ENCODE peak calls at places on chromosome 3, in eight cellular contexts. V is lower leg skin; A is stomach; B is uterus; M is CD4-positive, alpha-beta memory T cell; F is fibroblast of the aortic adventitia; Y is IMR-90; U is mesendoderm. D is an unnamed sample.

GRCh38 chr3:117439812-117440211 is 730.2 kb downstream of the TUSC7 start:
- DNase-seq in B (no peak), Y (peak; percentile 45), M (no peak), V (no peak), F (peak; percentile 48), A (no peak), U (peak; percentile 71), D (no peak)

GRCh38 chr3:105449393-105449792 is 82.7 kb downstream of the ALCAM start:
- DNase-seq in A (no peak), V (no peak), U (no peak), B (no peak), F (no peak), M (no peak), Y (no peak), D (no peak)

GRCh38 chr3:170977911-170978310 is 48.6 kb downstream of the SLC2A2 start:
- DNase-seq in U (no peak), Y (peak; percentile 23), F (peak; percentile 68), M (no peak), V (no peak), A (no peak), B (no peak), D (no peak)

GRCh38 chr3:83523470-83524073 is 1435.2 kb upstream of the CADM2 start:
- DNase-seq in F (no peak), M (no peak), V (peak; percentile 29), A (no peak), B (no peak), Y (no peak), U (peak; percentile 88), D (peak; percentile 63)

GRCh38 chr3:42210731-42211130 is 55.3 kb downstream of the CCK start:
- DNase-seq in V (no peak), F (no peak), B (no peak), Y (no peak), U (peak; percentile 79), A (no peak), M (no peak), D (no peak)

GRCh38 chr3:159806412-159806811 is 182.2 kb upstream of the IL12A start:
- DNase-seq in B (no peak), V (no peak), A (no peak), U (no peak), F (no peak), M (no peak), Y (peak; percentile 54), D (no peak)

GRCh38 chr3:185693985-185694675 is 108.0 kb downstream of the SENP2 start:
- DNase-seq in F (peak; percentile 68), B (no peak), Y (peak; percentile 59), U (no peak), V (no peak), A (no peak), M (no peak), D (no peak)

GRCh38 chr3:47054414-47054813 is 74.9 kb downstream of the NBEAL2 start:
- DNase-seq in Y (no peak), B (no peak), F (peak; percentile 26), V (no peak), U (no peak), A (no peak), M (no peak), D (no peak)

GRCh38 chr3:57060089-57060829 is at the start of gene SPATA12:
- DNase-seq in U (peak; percentile 98), A (peak; percentile 76), F (peak; percentile 88), B (peak; percentile 78), V (peak; percentile 88), M (no peak), Y (peak; percentile 86), D (no peak)

GRCh38 chr3:149377408-149378111 is at the start of gene TM4SF1:
- DNase-seq in V (no peak), A (peak; percentile 65), M (no peak), B (peak; percentile 68), Y (peak; percentile 97), U (peak; percentile 43), F (peak; percentile 96), D (peak; percentile 90)

GRCh38 chr3:23830869-23831484 is 25.2 kb downstream of the UBE2E1 start:
- DNase-seq in Y (no peak), F (peak; percentile 17), V (no peak), A (no peak), U (no peak), M (no peak), B (no peak), D (no peak)

GRCh38 chr3:35965908-35966307 is 326.6 kb downstream of the ARPP21 start:
- DNase-seq in U (peak; percentile 53), M (no peak), V (no peak), F (peak; percentile 81), A (no peak), B (no peak), Y (peak; percentile 55), D (no peak)

GRCh38 chr3:160686955-160687535 is 10.1 kb downstream of the ARL14 start:
- DNase-seq in M (peak; percentile 6), U (no peak), Y (peak; percentile 24), B (no peak), F (peak; percentile 49), V (no peak), A (no peak), D (no peak)

GRCh38 chr3:144295619-144296018 is 324.0 kb downstream of the DIPK2A start:
- DNase-seq in F (no peak), V (no peak), M (no peak), A (no peak), B (no peak), U (no peak), Y (no peak), D (no peak)
- H3K4me3 ChIP-seq in F (no peak overlapping the region), V (no peak overlapping the region), M (no peak overlapping the region), A (no peak overlapping the region), B (no peak overlapping the region), U (no peak overlapping the region), Y (no peak overlapping the region), D (no peak overlapping the region)

DNA sequence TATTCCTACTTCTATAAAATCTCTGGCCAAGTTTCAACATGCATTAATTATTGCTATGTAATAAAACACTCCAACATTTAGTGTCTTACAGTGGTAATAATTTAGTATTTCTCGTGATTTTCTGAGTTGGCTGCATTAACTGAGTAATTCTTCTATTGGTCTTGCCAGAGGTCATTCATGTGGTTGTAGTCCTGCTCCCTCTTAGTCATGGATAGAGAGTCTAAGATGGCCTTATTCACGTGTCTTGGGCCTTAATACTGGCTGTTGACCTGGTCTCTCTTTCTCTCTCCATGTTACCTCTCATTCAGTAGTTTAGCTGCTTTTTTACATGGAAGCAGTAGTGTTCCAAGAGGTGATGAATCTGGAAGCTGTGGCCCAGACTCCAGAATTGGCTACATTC is 140.1 kb upstream of the ZBTB20 start:
- DNase-seq in Y (no peak), B (no peak), U (no peak), V (no peak), A (no peak), M (no peak), F (no peak), D (no peak)
- H3K4me3 ChIP-seq in Y (no peak overlapping the region), B (no peak overlapping the region), U (no peak overlapping the region), V (no peak overlapping the region), A (no peak overlapping the region), M (no peak overlapping the region), F (no peak overlapping the region), D (no peak overlapping the region)

GRCh38 chr3:20305647-20306046 is 119.6 kb upstream of the SGO1 start:
- DNase-seq in Y (no peak), A (no peak), V (no peak), M (no peak), U (no peak), B (no peak), F (no peak), D (no peak)
- H3K4me3 ChIP-seq in Y (no peak overlapping the region), A (no peak overlapping the region), V (no peak overlapping the region), M (no peak overlapping the region), U (no peak overlapping the region), B (no peak overlapping the region), F (no peak overlapping the region), D (no peak overlapping the region)

GRCh38 chr3:65795166-65795565 is 243.6 kb downstream of the MAGI1 start:
- DNase-seq in U (no peak), B (no peak), Y (no peak), F (no peak), M (no peak), A (no peak), V (no peak), D (no peak)
- H3K4me3 ChIP-seq in U (no peak overlapping the region), B (no peak overlapping the region), Y (no peak overlapping the region), F (no peak overlapping the region), M (no peak overlapping the region), A (no peak overlapping the region), V (no peak overlapping the region), D (no peak overlapping the region)

DNA sequence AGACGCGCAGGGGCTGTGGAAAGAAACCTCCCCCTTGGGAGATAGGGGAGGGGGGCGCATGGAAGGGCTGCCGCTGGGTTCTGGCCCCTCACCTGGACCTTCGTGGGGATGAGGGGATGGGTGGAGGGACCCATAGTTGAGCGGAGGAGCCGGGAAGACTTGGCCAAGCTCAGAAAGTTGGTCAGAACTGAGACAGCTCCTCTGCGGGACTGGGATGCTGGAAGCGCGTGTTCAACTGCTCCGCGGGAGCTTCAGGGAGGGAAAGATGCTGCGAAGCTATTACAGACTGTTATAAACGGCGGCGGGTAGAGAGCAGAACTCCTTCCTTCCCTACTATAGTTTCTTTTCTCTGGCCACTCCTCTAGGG is 875 bp downstream of the SYNPR start:
- DNase-seq in V (no peak), U (peak; percentile 46), B (no peak), F (peak; percentile 1), Y (no peak), M (no peak), A (no peak), D (no peak)
- H3K4me3 ChIP-seq in V (no peak overlapping the region), U (no peak overlapping the region), B (no peak overlapping the region), F (no peak overlapping the region), Y (no peak overlapping the region), M (no peak overlapping the region), A (peak overlapping the region; percentile 5), D (no peak overlapping the region)

DNA sequence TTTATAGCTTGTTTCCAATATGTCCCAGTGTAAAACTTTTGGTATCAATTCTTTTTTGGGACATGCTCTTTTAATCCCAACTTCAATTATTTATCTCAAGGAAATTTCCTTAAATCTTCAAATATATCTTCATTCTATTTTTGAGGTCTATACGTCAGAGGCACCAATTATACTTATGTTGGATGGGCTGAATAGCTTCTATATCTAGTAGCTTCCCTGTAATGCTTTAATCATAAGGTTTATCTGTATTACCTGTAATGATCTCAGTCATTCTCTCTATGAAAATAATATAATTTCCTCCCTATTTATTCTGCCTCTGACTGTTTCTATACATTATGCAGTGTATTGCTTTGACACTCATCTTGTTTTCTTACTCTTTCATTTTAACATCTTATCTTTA is 29.9 kb upstream of the MCCC1 start:
- DNase-seq in B (no peak), A (no peak), F (peak; percentile 5), Y (no peak), M (no peak), U (no peak), V (no peak), D (no peak)
- H3K4me3 ChIP-seq in B (no peak overlapping the region), A (no peak overlapping the region), F (no peak overlapping the region), Y (no peak overlapping the region), M (no peak overlapping the region), U (no peak overlapping the region), V (no peak overlapping the region), D (no peak overlapping the region)

D was measured in LNCaP clone FGC.